ENCODE peak calls at places on chromosomes 16 and 17, in four cellular contexts. U, L, V and O are unnamed samples. For H3K27me3, the result is how much of the 10 kb centered on the place peaks cover.

GRCh38 chr17:4140125-4140524 is 2.7 kb downstream of the ZZEF1 start:
- DNase-seq in L (no peak), U (no peak), V (no peak), O (no peak)

GRCh38 chr16:66275795-66276428 is 90.6 kb upstream of the CDH5 start:
- DNase-seq in U (peak), L (peak), V (no peak), O (no peak)

GRCh38 chr17:40540448-40540847 is 24.8 kb downstream of the CCR7 start:
- DNase-seq in U (no peak), L (no peak), V (no peak), O (peak)

GRCh38 chr17:57628421-57628820 is 116.7 kb downstream of the CCDC182 start:
- DNase-seq in V (no peak), L (no peak), U (no peak), O (peak)

GRCh38 chr16:2267913-2268666 is at the start of gene RNPS1:
- DNase-seq in V (peak), L (peak), U (peak), O (peak)

GRCh38 chr16:24255446-24256352 is at the start of gene CACNG3:
- DNase-seq in V (no peak), U (no peak), L (peak), O (no peak)

GRCh38 chr17:45341389-45342158 is 24.8 kb upstream of the MAP3K14 start:
- DNase-seq in U (no peak), L (peak), V (no peak), O (peak)

GRCh38 chr17:33292184-33292980 is 713 bp downstream of the ASIC2 start:
- DNase-seq in L (peak), U (no peak), V (no peak), O (no peak)

GRCh38 chr16:67967956-67968439 is 439 bp downstream of the SLC12A4 start:
- DNase-seq in L (peak), U (peak), V (no peak), O (no peak)

GRCh38 chr17:66951605-66951953 is 12.9 kb upstream of the CACNG4 start:
- DNase-seq in U (no peak), V (no peak), L (no peak), O (no peak)
- H3K27me3 ChIP-seq in U (under half), V (under half), L (under half), O (under half)

DNA sequence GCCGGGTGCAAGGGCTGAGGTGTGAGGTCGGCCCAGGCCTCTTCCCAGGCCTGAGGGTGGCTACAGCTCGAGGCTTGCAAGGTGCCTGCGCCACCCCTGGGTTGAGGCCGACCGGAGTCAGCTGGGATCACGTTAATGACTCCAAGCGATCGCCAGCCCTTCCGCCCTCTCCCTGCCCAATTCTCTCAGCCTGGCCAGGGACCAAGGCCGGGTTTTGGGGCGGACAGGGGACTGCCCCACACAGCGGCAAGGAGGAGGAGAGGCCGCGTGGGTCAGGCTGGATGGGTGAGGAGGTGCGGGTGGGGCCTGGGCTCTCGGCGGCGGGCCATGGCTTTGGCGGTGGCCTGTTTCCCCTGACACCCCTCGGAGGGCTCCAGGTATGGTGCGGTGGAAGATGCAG is 3.2 kb upstream of the WDR24 start:
- DNase-seq in V (no peak), L (no peak), U (no peak), O (no peak)
- H3K4me3 ChIP-seq in V (no peak), L (no peak), U (no peak), O (no peak)

GRCh38 chr17:47718634-47719405 is 14.2 kb upstream of the TBX21 start:
- DNase-seq in L (no peak), V (no peak), U (no peak), O (no peak)

GRCh38 chr17:47720754-47721533 is 12.1 kb upstream of the TBX21 start:
- DNase-seq in L (no peak), V (no peak), U (no peak), O (no peak)

GRCh38 chr17:47721725-47722124 is 11.3 kb upstream of the TBX21 start:
- DNase-seq in L (no peak), V (no peak), U (no peak), O (no peak)

GRCh38 chr17:47719411-47720152 is 13.5 kb upstream of the TBX21 start:
- DNase-seq in U (no peak), L (peak), V (no peak), O (no peak)

GRCh38 chr17:47720196-47720595 is 12.8 kb upstream of the TBX21 start:
- DNase-seq in L (no peak), U (no peak), V (no peak), O (no peak)
- H3K27me3 ChIP-seq in L (half or more), U (half or more), V (under half), O (under half)

GRCh38 chr16:81817789-81818304 is 38.8 kb downstream of the PLCG2 start:
- DNase-seq in U (peak), V (no peak), L (no peak), O (no peak)
- H3K4me3 ChIP-seq in U (no peak), V (no peak), L (no peak), O (no peak)